ENCODE peak calls at places on chromosomes 5 and 9, in five cellular contexts. One of them, this sample, is unnamed.

GRCh38 chr9:133834080-133834976 is 96.2 kb upstream of the SARDH start:
- DNase-seq in stimulated activated CD8-positive, alpha-beta memory T cell treated with anti-CD3 and anti-CD28 coated beads, Interleukin-15, amount 100 ng/mL, for 24 hours: no peak
- DNase-seq in GDM1: no peak
- DNase-seq in endothelial cell: no peak
- DNase-seq in G401: no peak
- DNase-seq in this sample: no peak

GRCh38 chr9:88202321-88202720 is 64.0 kb upstream of the SPATA31C2 start:
- DNase-seq in endothelial cell: no peak
- DNase-seq in GDM1: no peak
- DNase-seq in stimulated activated CD8-positive, alpha-beta memory T cell treated with anti-CD3 and anti-CD28 coated beads, Interleukin-15, amount 100 ng/mL, for 24 hours: no peak
- DNase-seq in G401: no peak
- DNase-seq in this sample: no peak

GRCh38 chr5:158140120-158140778 is 281.3 kb upstream of the CLINT1 start:
- DNase-seq in GDM1: no peak
- DNase-seq in G401: no peak
- DNase-seq in stimulated activated CD8-positive, alpha-beta memory T cell treated with anti-CD3 and anti-CD28 coated beads, Interleukin-15, amount 100 ng/mL, for 24 hours: no peak
- DNase-seq in endothelial cell: no peak
- DNase-seq in this sample: no peak

GRCh38 chr5:53368516-53368915 is 111.9 kb upstream of the FST start:
- DNase-seq in endothelial cell: no peak
- DNase-seq in GDM1: no peak
- DNase-seq in stimulated activated CD8-positive, alpha-beta memory T cell treated with anti-CD3 and anti-CD28 coated beads, Interleukin-15, amount 100 ng/mL, for 24 hours: no peak
- DNase-seq in G401: no peak
- DNase-seq in this sample: no peak

GRCh38 chr5:38543074-38543473 is 13.4 kb downstream of the LIFR start:
- DNase-seq in endothelial cell: no peak
- DNase-seq in stimulated activated CD8-positive, alpha-beta memory T cell treated with anti-CD3 and anti-CD28 coated beads, Interleukin-15, amount 100 ng/mL, for 24 hours: no peak
- DNase-seq in G401: no peak
- DNase-seq in GDM1: no peak
- DNase-seq in this sample: no peak

GRCh38 chr9:77827104-77827784 is 179.1 kb upstream of the GNA14 start:
- DNase-seq in endothelial cell: no peak
- DNase-seq in GDM1: no peak
- DNase-seq in stimulated activated CD8-positive, alpha-beta memory T cell treated with anti-CD3 and anti-CD28 coated beads, Interleukin-15, amount 100 ng/mL, for 24 hours: no peak
- DNase-seq in G401: no peak
- DNase-seq in this sample: no peak

GRCh38 chr5:122772446-122772845 is 2.4 kb upstream of the SNX2 start:
- DNase-seq in G401: no peak
- DNase-seq in stimulated activated CD8-positive, alpha-beta memory T cell treated with anti-CD3 and anti-CD28 coated beads, Interleukin-15, amount 100 ng/mL, for 24 hours: no peak
- DNase-seq in GDM1: no peak
- DNase-seq in endothelial cell: no peak
- DNase-seq in this sample: no peak

GRCh38 chr5:84088996-84089395 is 295.7 kb downstream of the EDIL3 start:
- DNase-seq in GDM1: peak
- DNase-seq in G401: no peak
- DNase-seq in endothelial cell: no peak
- DNase-seq in stimulated activated CD8-positive, alpha-beta memory T cell treated with anti-CD3 and anti-CD28 coated beads, Interleukin-15, amount 100 ng/mL, for 24 hours: no peak
- DNase-seq in this sample: peak

GRCh38 chr9:6415266-6415665 is 2.3 kb downstream of the UHRF2 start:
- DNase-seq in endothelial cell: no peak
- DNase-seq in G401: no peak
- DNase-seq in stimulated activated CD8-positive, alpha-beta memory T cell treated with anti-CD3 and anti-CD28 coated beads, Interleukin-15, amount 100 ng/mL, for 24 hours: no peak
- DNase-seq in GDM1: no peak
- DNase-seq in this sample: no peak

GRCh38 chr9:119836036-119836435 is 466.8 kb upstream of the BRINP1 start:
- DNase-seq in GDM1: no peak
- DNase-seq in G401: no peak
- DNase-seq in stimulated activated CD8-positive, alpha-beta memory T cell treated with anti-CD3 and anti-CD28 coated beads, Interleukin-15, amount 100 ng/mL, for 24 hours: no peak
- DNase-seq in endothelial cell: no peak
- DNase-seq in this sample: no peak

GRCh38 chr5:2569201-2569600 is 182.3 kb downstream of the IRX2 start:
- DNase-seq in endothelial cell: no peak
- DNase-seq in stimulated activated CD8-positive, alpha-beta memory T cell treated with anti-CD3 and anti-CD28 coated beads, Interleukin-15, amount 100 ng/mL, for 24 hours: no peak
- DNase-seq in G401: no peak
- DNase-seq in GDM1: no peak
- DNase-seq in this sample: no peak

GRCh38 chr5:40688127-40688756 is 8.5 kb downstream of the PTGER4 start:
- DNase-seq in G401: peak
- DNase-seq in GDM1: peak
- DNase-seq in stimulated activated CD8-positive, alpha-beta memory T cell treated with anti-CD3 and anti-CD28 coated beads, Interleukin-15, amount 100 ng/mL, for 24 hours: peak
- DNase-seq in endothelial cell: peak
- DNase-seq in this sample: peak

GRCh38 chr5:1477341-1477740 is 32.1 kb upstream of the SLC6A3 start:
- DNase-seq in stimulated activated CD8-positive, alpha-beta memory T cell treated with anti-CD3 and anti-CD28 coated beads, Interleukin-15, amount 100 ng/mL, for 24 hours: no peak
- DNase-seq in GDM1: peak
- DNase-seq in endothelial cell: no peak
- DNase-seq in G401: no peak
- DNase-seq in this sample: peak

GRCh38 chr5:142743677-142744441 is 26.3 kb upstream of the ARHGAP26 start:
- DNase-seq in endothelial cell: peak
- DNase-seq in stimulated activated CD8-positive, alpha-beta memory T cell treated with anti-CD3 and anti-CD28 coated beads, Interleukin-15, amount 100 ng/mL, for 24 hours: no peak
- DNase-seq in GDM1: no peak
- DNase-seq in G401: no peak
- DNase-seq in this sample: no peak

GRCh38 chr5:181133610-181134231 is 2.8 kb upstream of the OR2V1 start:
- DNase-seq in GDM1: no peak
- DNase-seq in G401: no peak
- DNase-seq in stimulated activated CD8-positive, alpha-beta memory T cell treated with anti-CD3 and anti-CD28 coated beads, Interleukin-15, amount 100 ng/mL, for 24 hours: no peak
- DNase-seq in endothelial cell: no peak
- DNase-seq in this sample: no peak

GRCh38 chr9:3014164-3014563 is 170.3 kb upstream of the PUM3 start:
- DNase-seq in endothelial cell: no peak
- DNase-seq in stimulated activated CD8-positive, alpha-beta memory T cell treated with anti-CD3 and anti-CD28 coated beads, Interleukin-15, amount 100 ng/mL, for 24 hours: no peak
- DNase-seq in GDM1: no peak
- DNase-seq in G401: no peak
- DNase-seq in this sample: no peak

GRCh38 chr9:112334319-112334828 is 955 bp upstream of the PTBP3 start:
- DNase-seq in G401: peak
- DNase-seq in endothelial cell: no peak
- DNase-seq in stimulated activated CD8-positive, alpha-beta memory T cell treated with anti-CD3 and anti-CD28 coated beads, Interleukin-15, amount 100 ng/mL, for 24 hours: no peak
- DNase-seq in GDM1: no peak
- DNase-seq in this sample: peak

GRCh38 chr9:90727498-90727897 is 74.1 kb upstream of the SYK start:
- DNase-seq in stimulated activated CD8-positive, alpha-beta memory T cell treated with anti-CD3 and anti-CD28 coated beads, Interleukin-15, amount 100 ng/mL, for 24 hours: no peak
- DNase-seq in GDM1: no peak
- DNase-seq in endothelial cell: no peak
- DNase-seq in G401: no peak
- DNase-seq in this sample: no peak

GRCh38 chr5:464843-465590 is 22.0 kb downstream of the EXOC3 start:
- DNase-seq in stimulated activated CD8-positive, alpha-beta memory T cell treated with anti-CD3 and anti-CD28 coated beads, Interleukin-15, amount 100 ng/mL, for 24 hours: no peak
- DNase-seq in GDM1: no peak
- DNase-seq in G401: no peak
- DNase-seq in endothelial cell: no peak
- DNase-seq in this sample: no peak

GRCh38 chr9:127177682-127178265 is 55.3 kb upstream of the ANGPTL2 start:
- DNase-seq in G401: peak
- DNase-seq in GDM1: no peak
- DNase-seq in stimulated activated CD8-positive, alpha-beta memory T cell treated with anti-CD3 and anti-CD28 coated beads, Interleukin-15, amount 100 ng/mL, for 24 hours: no peak
- DNase-seq in endothelial cell: no peak
- DNase-seq in this sample: no peak

GRCh38 chr5:142853682-142854081 is 83.5 kb downstream of the ARHGAP26 start:
- DNase-seq in stimulated activated CD8-positive, alpha-beta memory T cell treated with anti-CD3 and anti-CD28 coated beads, Interleukin-15, amount 100 ng/mL, for 24 hours: no peak
- DNase-seq in endothelial cell: no peak
- DNase-seq in G401: no peak
- DNase-seq in GDM1: no peak
- DNase-seq in this sample: no peak

GRCh38 chr9:12760758-12761157 is 14.1 kb upstream of the LURAP1L start:
- DNase-seq in GDM1: no peak
- DNase-seq in endothelial cell: no peak
- DNase-seq in G401: no peak
- DNase-seq in stimulated activated CD8-positive, alpha-beta memory T cell treated with anti-CD3 and anti-CD28 coated beads, Interleukin-15, amount 100 ng/mL, for 24 hours: no peak
- DNase-seq in this sample: no peak

GRCh38 chr9:34399729-34400128 is 23.0 kb upstream of the MYORG start:
- DNase-seq in endothelial cell: no peak
- DNase-seq in GDM1: no peak
- DNase-seq in G401: no peak
- DNase-seq in stimulated activated CD8-positive, alpha-beta memory T cell treated with anti-CD3 and anti-CD28 coated beads, Interleukin-15, amount 100 ng/mL, for 24 hours: no peak
- DNase-seq in this sample: no peak

GRCh38 chr5:53170748-53171349 is 61.3 kb upstream of the MOCS2 start:
- DNase-seq in endothelial cell: peak
- DNase-seq in GDM1: no peak
- DNase-seq in stimulated activated CD8-positive, alpha-beta memory T cell treated with anti-CD3 and anti-CD28 coated beads, Interleukin-15, amount 100 ng/mL, for 24 hours: no peak
- DNase-seq in G401: peak
- DNase-seq in this sample: peak

GRCh38 chr5:158797498-158797845 is 302.2 kb downstream of the EBF1 start:
- DNase-seq in GDM1: no peak
- DNase-seq in endothelial cell: no peak
- DNase-seq in stimulated activated CD8-positive, alpha-beta memory T cell treated with anti-CD3 and anti-CD28 coated beads, Interleukin-15, amount 100 ng/mL, for 24 hours: no peak
- DNase-seq in G401: no peak
- DNase-seq in this sample: no peak

This sample was measured in pons.